ENCODE peak calls at places on chromosomes 6 and 20, in ten cellular contexts. A is lower leg skin, I is A549, F is esophagus squamous epithelium, Z is stomach, S is heart left ventricle, U is ovary, M is Peyer's patch, C is thyroid gland, Q is tibial nerve. T is an unnamed sample.

GRCh38 chr6:30836957-30837356 is 47.4 kb upstream of the DDR1 start:
- DNase-seq in A (no peak), I (no peak), F (no peak), Z (no peak), S (no peak), U (no peak), M (no peak), C (peak), Q (no peak), T (no peak)

GRCh38 chr20:63171991-63172390 is 43.9 kb downstream of the YTHDF1 start:
- DNase-seq in A (no peak), I (no peak), F (no peak), Z (no peak), S (no peak), U (no peak), M (no peak), C (no peak), Q (no peak), T (no peak)

GRCh38 chr6:149438855-149439254 is 38.8 kb downstream of the SUMO4 start:
- DNase-seq in A (no peak), I (no peak), F (no peak), Z (no peak), S (no peak), U (no peak), M (no peak), C (no peak), Q (no peak), T (no peak)

GRCh38 chr20:61953037-61953788 is 112.5 kb downstream of the TAF4 start:
- DNase-seq in A (no peak), I (no peak), F (no peak), Z (no peak), S (peak), U (peak), M (no peak), C (no peak), Q (no peak), T (no peak)

GRCh38 chr6:92684386-92684785 is 735.0 kb downstream of the EPHA7 start:
- DNase-seq in A (no peak), I (no peak), F (no peak), Z (no peak), S (no peak), U (no peak), M (no peak), C (no peak), Q (no peak), T (no peak)

GRCh38 chr6:33080127-33081089 is 4.6 kb downstream of the HLA-DPB1 start:
- DNase-seq in A (no peak), I (no peak), F (no peak), Z (no peak), S (peak), U (peak), M (peak), C (peak), Q (peak), T (peak)

GRCh38 chr6:7101290-7101689 is 6.5 kb upstream of the RREB1 start:
- DNase-seq in A (no peak), I (no peak), F (no peak), Z (no peak), S (no peak), U (no peak), M (no peak), C (peak), Q (no peak), T (no peak)

GRCh38 chr6:35694462-35694861 is 5.7 kb upstream of the FKBP5 start:
- DNase-seq in A (no peak), I (peak), F (no peak), Z (no peak), S (no peak), U (no peak), M (no peak), C (no peak), Q (no peak), T (no peak)

GRCh38 chr20:24698706-24699206 is 229.3 kb downstream of the SYNDIG1 start:
- DNase-seq in A (peak), I (no peak), F (no peak), Z (peak), S (no peak), U (no peak), M (no peak), C (no peak), Q (no peak), T (no peak)

GRCh38 chr20:33947709-33948295 is 45.9 kb upstream of the RALY start:
- DNase-seq in A (no peak), I (peak), F (no peak), Z (no peak), S (no peak), U (no peak), M (no peak), C (no peak), Q (no peak), T (peak)

GRCh38 chr20:36932476-36933426 is 18.8 kb downstream of the SAMHD1 start:
- DNase-seq in A (no peak), I (no peak), F (no peak), Z (no peak), S (no peak), U (no peak), M (no peak), C (peak), Q (no peak), T (no peak)

GRCh38 chr6:38776515-38776914 is 61.4 kb downstream of the DNAH8 start:
- DNase-seq in A (no peak), I (no peak), F (no peak), Z (no peak), S (no peak), U (no peak), M (no peak), C (no peak), Q (no peak), T (no peak)

GRCh38 chr20:4637081-4637797 is 84.5 kb upstream of the PRND start:
- DNase-seq in A (no peak), I (no peak), F (no peak), Z (no peak), S (no peak), U (no peak), M (no peak), C (no peak), Q (no peak), T (no peak)

GRCh38 chr20:62795023-62795761 is 1.1 kb upstream of the MRGBP start:
- DNase-seq in A (no peak), I (peak), F (no peak), Z (no peak), S (no peak), U (peak), M (peak), C (peak), Q (no peak), T (no peak)

GRCh38 chr6:34362909-34363713 is 29.4 kb downstream of the NUDT3 start:
- DNase-seq in A (no peak), I (no peak), F (no peak), Z (no peak), S (no peak), U (no peak), M (no peak), C (no peak), Q (no peak), T (no peak)

GRCh38 chr6:156400487-156400886 is 376.7 kb upstream of the ARID1B start:
- DNase-seq in A (no peak), I (no peak), F (no peak), Z (no peak), S (no peak), U (no peak), M (no peak), C (no peak), Q (no peak), T (no peak)

GRCh38 chr6:35469711-35470662 is 1.8 kb downstream of the RPL10A start:
- DNase-seq in A (no peak), I (no peak), F (no peak), Z (peak), S (no peak), U (peak), M (no peak), C (peak), Q (no peak), T (no peak)

GRCh38 chr6:42782689-42783176 is 881 bp downstream of the BICRAL start:
- DNase-seq in A (peak), I (peak), F (no peak), Z (peak), S (peak), U (peak), M (peak), C (peak), Q (peak), T (peak)

GRCh38 chr6:41970436-41970846 is 28.8 kb upstream of the CCND3 start:
- DNase-seq in A (peak), I (peak), F (no peak), Z (no peak), S (no peak), U (no peak), M (no peak), C (no peak), Q (no peak), T (no peak)

GRCh38 chr6:150177260-150178246 is 34.7 kb downstream of the PPP1R14C start:
- DNase-seq in A (no peak), I (peak), F (no peak), Z (no peak), S (peak), U (no peak), M (no peak), C (peak), Q (no peak), T (no peak)

GRCh38 chr6:15464211-15464725 is 198.6 kb downstream of the DTNBP1 start:
- DNase-seq in A (no peak), I (peak), F (no peak), Z (peak), S (no peak), U (no peak), M (peak), C (no peak), Q (no peak), T (no peak)

GRCh38 chr6:120279706-120280105 is 930.1 kb upstream of the MAN1A1 start:
- DNase-seq in A (no peak), I (no peak), F (no peak), Z (no peak), S (no peak), U (no peak), M (no peak), C (no peak), Q (no peak), T (no peak)

GRCh38 chr6:7315684-7316366 is 2.8 kb upstream of the SSR1 start:
- DNase-seq in A (no peak), I (no peak), F (no peak), Z (no peak), S (no peak), U (no peak), M (no peak), C (no peak), Q (no peak), T (no peak)

GRCh38 chr6:71040043-71040442 is 83.2 kb upstream of the B3GAT2 start:
- DNase-seq in A (no peak), I (no peak), F (no peak), Z (no peak), S (no peak), U (no peak), M (no peak), C (no peak), Q (no peak), T (no peak)

GRCh38 chr6:35365599-35366596 is 23.5 kb downstream of the PPARD start:
- DNase-seq in A (no peak), I (no peak), F (no peak), Z (no peak), S (no peak), U (no peak), M (no peak), C (peak), Q (no peak), T (no peak)

GRCh38 chr6:167583412-167583811 is 243.3 kb upstream of the AFDN start:
- DNase-seq in A (no peak), I (no peak), F (no peak), Z (no peak), S (no peak), U (no peak), M (no peak), C (no peak), Q (no peak), T (no peak)

GRCh38 chr20:58017237-58017969 is 211.1 kb downstream of the ANKRD60 start:
- DNase-seq in A (peak), I (peak), F (no peak), Z (peak), S (peak), U (no peak), M (no peak), C (no peak), Q (peak), T (peak)

GRCh38 chr6:158561938-158562337 is 2.0 kb downstream of the TMEM181 start:
- DNase-seq in A (no peak), I (no peak), F (no peak), Z (no peak), S (no peak), U (no peak), M (no peak), C (no peak), Q (no peak), T (no peak)

GRCh38 chr6:110355031-110355430 is 3.1 kb downstream of the METTL24 start:
- DNase-seq in A (no peak), I (no peak), F (no peak), Z (no peak), S (no peak), U (no peak), M (no peak), C (no peak), Q (no peak), T (no peak)

GRCh38 chr6:149484733-149485700 is at the start of gene ZC3H12D:
- DNase-seq in A (peak), I (peak), F (no peak), Z (peak), S (peak), U (no peak), M (peak), C (peak), Q (no peak), T (peak)

GRCh38 chr20:31819083-31819784 is at the start of gene MYLK2:
- DNase-seq in A (no peak), I (no peak), F (no peak), Z (no peak), S (peak), U (no peak), M (no peak), C (peak), Q (no peak), T (no peak)

GRCh38 chr6:152034631-152035030 is 227.1 kb downstream of the ESR1 start:
- DNase-seq in A (no peak), I (no peak), F (no peak), Z (no peak), S (no peak), U (no peak), M (no peak), C (no peak), Q (no peak), T (no peak)

GRCh38 chr6:121630716-121631115 is 195.3 kb downstream of the GJA1 start:
- DNase-seq in A (no peak), I (no peak), F (no peak), Z (no peak), S (no peak), U (no peak), M (no peak), C (no peak), Q (no peak), T (no peak)

GRCh38 chr20:60892095-60892813 is 359.8 kb upstream of the CDH4 start:
- DNase-seq in A (no peak), I (no peak), F (no peak), Z (no peak), S (no peak), U (no peak), M (no peak), C (no peak), Q (no peak), T (no peak)

DNA sequence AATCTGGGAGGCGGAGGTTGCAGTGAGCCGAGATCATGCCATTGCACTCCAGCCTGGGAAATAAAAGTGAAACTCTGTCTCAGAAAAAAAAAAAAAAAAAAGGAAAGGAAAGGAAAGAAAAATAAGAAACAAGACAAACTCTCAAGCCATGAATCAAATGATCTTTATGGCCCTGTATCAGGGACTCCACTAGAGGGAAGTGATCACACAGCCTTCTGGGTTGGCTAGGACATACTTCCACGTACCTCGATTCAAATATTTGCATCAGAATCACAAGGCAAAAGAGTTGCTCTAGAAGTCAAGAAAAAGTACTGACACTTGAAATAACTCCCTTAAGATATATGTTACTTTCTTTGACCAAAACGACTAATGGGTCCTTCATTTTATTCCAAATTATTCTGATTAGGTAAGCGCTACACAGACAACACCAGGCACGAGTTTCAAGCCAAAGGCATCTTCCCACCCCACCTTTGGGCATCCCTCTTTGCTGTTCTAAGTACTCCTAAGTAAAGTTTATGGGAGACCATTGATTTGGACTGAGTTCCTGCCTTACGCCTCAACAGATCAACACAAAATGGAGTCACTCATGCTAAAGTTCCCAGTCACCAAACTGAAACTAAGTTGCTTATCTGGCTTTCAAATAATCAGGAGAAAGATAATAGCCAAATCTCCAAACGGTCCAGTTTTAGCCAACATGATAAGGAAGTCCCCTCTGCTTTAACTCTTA is 77.5 kb upstream of the NT5E start:
- DNase-seq in A (no peak), I (no peak), F (no peak), Z (no peak), S (no peak), U (no peak), M (no peak), C (no peak), Q (no peak), T (no peak)
- TF ChIP-seq CTCF in A (no peak), I (no peak), F (no peak), Z (no peak), S (no peak), U (no peak), M (no peak), C (no peak), Q (no peak), T (no peak)

GRCh38 chr20:46117704-46118467 is at the start of gene CD40:
- DNase-seq in A (peak), I (peak), F (no peak), Z (peak), S (peak), U (peak), M (peak), C (peak), Q (peak), T (peak)
- TF ChIP-seq POLR2A in A (no peak), I (peak), F (no peak), Z (no peak), S (no peak), U (peak), M (peak), C (peak), Q (peak), T (no peak)

GRCh38 chr6:40582892-40583291 is 4.3 kb downstream of the LRFN2 start:
- DNase-seq in A (no peak), I (no peak), F (no peak), Z (no peak), S (no peak), U (no peak), M (no peak), C (no peak), Q (no peak), T (no peak)
- TF ChIP-seq CTCF in A (no peak), I (no peak), F (no peak), Z (no peak), S (no peak), U (no peak), M (no peak), C (no peak), Q (no peak), T (no peak)

GRCh38 chr6:31837612-31838553 is 10.3 kb downstream of the HSPA1B start:
- DNase-seq in A (no peak), I (no peak), F (no peak), Z (no peak), S (no peak), U (no peak), M (no peak), C (no peak), Q (no peak), T (no peak)
- TF ChIP-seq POLR2A in A (no peak), I (no peak), F (no peak), Z (no peak), S (no peak), U (no peak), M (no peak), C (no peak), Q (no peak), T (no peak)

GRCh38 chr6:109187399-109188114 is 92.2 kb downstream of the CEP57L1 start:
- DNase-seq in A (peak), I (peak), F (no peak), Z (peak), S (peak), U (peak), M (peak), C (peak), Q (peak), T (peak)
- TF ChIP-seq CTCF in A (no peak), I (peak), F (peak), Z (peak), S (peak), U (peak), M (peak), C (peak), Q (peak), T (peak)